ENCODE peak calls at places on chromosomes 6 and 20, in six cellular contexts. T, L, U, P, G and Y are unnamed samples.

GRCh38 chr6:43985329-43985728 is 141.9 kb downstream of the MRPL14 start:
- DNase-seq in T (no peak), L (no peak), U (no peak), P (peak), G (no peak), Y (no peak)

GRCh38 chr6:12170351-12171079 is 119.6 kb upstream of the EDN1 start:
- DNase-seq in T (no peak), L (no peak), U (no peak), P (no peak), G (no peak), Y (no peak)

GRCh38 chr6:43052842-43053544 is 658 bp downstream of the CUL7 start:
- DNase-seq in T (no peak), L (peak), U (peak), P (peak), G (no peak), Y (peak)

GRCh38 chr6:7106752-7107577 is 796 bp upstream of the RREB1 start:
- DNase-seq in T (no peak), L (peak), U (peak), P (peak), G (peak), Y (peak)

GRCh38 chr20:38843346-38843745 is 37.8 kb downstream of the PPP1R16B start:
- DNase-seq in T (no peak), L (no peak), U (no peak), P (no peak), G (no peak), Y (no peak)

GRCh38 chr20:63441136-63441776 is 31.2 kb downstream of the KCNQ2 start:
- DNase-seq in T (no peak), L (no peak), U (no peak), P (no peak), G (no peak), Y (no peak)

GRCh38 chr20:56566621-56567020 is 33.6 kb downstream of the FAM209B start:
- DNase-seq in T (no peak), L (no peak), U (no peak), P (no peak), G (no peak), Y (peak)

GRCh38 chr20:37375227-37375626 is 29.3 kb downstream of the SRC start:
- DNase-seq in T (no peak), L (no peak), U (no peak), P (no peak), G (no peak), Y (no peak)

GRCh38 chr6:163170294-163170883 is 244.1 kb upstream of the QKI start:
- DNase-seq in T (no peak), L (no peak), U (no peak), P (no peak), G (no peak), Y (peak)

GRCh38 chr6:147381734-147382133 is 126.8 kb upstream of the SAMD5 start:
- DNase-seq in T (no peak), L (no peak), U (no peak), P (no peak), G (no peak), Y (no peak)

GRCh38 chr20:40323411-40323810 is 365.6 kb downstream of the MAFB start:
- DNase-seq in T (no peak), L (no peak), U (no peak), P (peak), G (no peak), Y (peak)

GRCh38 chr20:31722388-31723281 is at the start of gene BCL2L1:
- DNase-seq in T (peak), L (peak), U (peak), P (peak), G (peak), Y (peak)

GRCh38 chr20:62060631-62061541 is 4.8 kb downstream of the TAF4 start:
- DNase-seq in T (no peak), L (no peak), U (no peak), P (no peak), G (no peak), Y (no peak)

GRCh38 chr20:1632228-1632577 is 12.4 kb upstream of the SIRPB1 start:
- DNase-seq in T (no peak), L (no peak), U (no peak), P (no peak), G (no peak), Y (no peak)

GRCh38 chr6:131784561-131784960 is 23.3 kb upstream of the ENPP1 start:
- DNase-seq in T (no peak), L (no peak), U (no peak), P (no peak), G (no peak), Y (no peak)

GRCh38 chr6:30317913-30318589 is 8.7 kb upstream of the TRIM39 start:
- DNase-seq in T (no peak), L (no peak), U (no peak), P (no peak), G (no peak), Y (no peak)

GRCh38 chr6:50849016-50849748 is 30.5 kb downstream of the TFAP2B start:
- DNase-seq in T (no peak), L (no peak), U (no peak), P (no peak), G (no peak), Y (no peak)

GRCh38 chr6:17472653-17473183 is 79.3 kb downstream of the CAP2 start:
- DNase-seq in T (no peak), L (no peak), U (peak), P (no peak), G (no peak), Y (no peak)

GRCh38 chr6:143136647-143137046 is 76.0 kb downstream of the AIG1 start:
- DNase-seq in T (no peak), L (no peak), U (no peak), P (no peak), G (no peak), Y (no peak)

GRCh38 chr6:156866181-156866862 is 89.1 kb downstream of the ARID1B start:
- DNase-seq in T (no peak), L (peak), U (peak), P (no peak), G (no peak), Y (no peak)

GRCh38 chr6:32973934-32974333 is 5.5 kb downstream of the BRD2 start:
- DNase-seq in T (no peak), L (no peak), U (peak), P (no peak), G (no peak), Y (peak)

GRCh38 chr6:117483004-117483644 is 650 bp downstream of the DCBLD1 start:
- DNase-seq in T (peak), L (peak), U (no peak), P (peak), G (no peak), Y (peak)

GRCh38 chr6:107064579-107065065 is 36.6 kb downstream of the MTRES1 start:
- DNase-seq in T (peak), L (peak), U (peak), P (no peak), G (no peak), Y (no peak)

GRCh38 chr20:61157301-61157700 is 94.8 kb upstream of the CDH4 start:
- DNase-seq in T (no peak), L (no peak), U (no peak), P (no peak), G (no peak), Y (no peak)

GRCh38 chr6:15550724-15551123 is 112.1 kb downstream of the DTNBP1 start:
- DNase-seq in T (no peak), L (no peak), U (no peak), P (no peak), G (no peak), Y (no peak)

GRCh38 chr6:15551262-15551661 is 111.6 kb downstream of the DTNBP1 start:
- DNase-seq in T (no peak), L (no peak), U (no peak), P (no peak), G (no peak), Y (no peak)

GRCh38 chr6:15553736-15554294 is 109.0 kb downstream of the DTNBP1 start:
- DNase-seq in T (no peak), L (no peak), U (no peak), P (no peak), G (no peak), Y (no peak)

GRCh38 chr6:15553031-15553430 is 109.8 kb downstream of the DTNBP1 start:
- DNase-seq in T (no peak), L (no peak), U (no peak), P (no peak), G (no peak), Y (no peak)

DNA sequence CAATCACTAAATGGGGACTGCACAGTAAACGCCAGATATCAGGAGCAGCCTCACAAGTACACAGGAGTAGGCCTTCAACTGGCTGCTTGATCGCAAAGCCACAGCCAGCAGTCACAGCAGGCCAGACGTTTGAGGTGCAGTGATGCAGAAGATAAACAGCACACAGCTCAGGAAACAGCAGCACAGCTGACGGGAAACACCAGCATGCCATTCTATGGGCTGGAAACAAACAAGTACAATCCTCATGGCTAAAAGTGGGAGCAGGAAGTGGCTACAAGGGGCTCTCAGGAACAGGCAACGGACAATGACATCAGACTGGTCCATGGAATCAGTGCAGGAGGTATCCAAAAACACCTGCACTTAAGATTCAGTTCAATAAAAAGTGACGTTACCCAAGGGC is 111.0 kb downstream of the DTNBP1 start:
- DNase-seq in T (no peak), L (no peak), U (no peak), P (no peak), G (no peak), Y (peak)
- H3K27ac ChIP-seq in T (no peak), L (no peak), U (no peak), P (peak), G (no peak), Y (no peak)

GRCh38 chr6:122790740-122791679 is 2.0 kb downstream of the SMPDL3A start:
- DNase-seq in T (peak), L (no peak), U (no peak), P (no peak), G (no peak), Y (peak)
- H3K4me3 ChIP-seq in T (peak), L (peak), U (peak), P (peak), G (no peak), Y (peak)

GRCh38 chr6:39882567-39882953 is 51.7 kb downstream of the MOCS1 start:
- DNase-seq in T (no peak), L (no peak), U (peak), P (no peak), G (no peak), Y (no peak)
- H3K27ac ChIP-seq in T (no peak), L (peak), U (peak), P (peak), G (no peak), Y (no peak)

GRCh38 chr6:3987576-3987975 is 91.4 kb downstream of the FAM217A start:
- DNase-seq in T (no peak), L (no peak), U (no peak), P (no peak), G (no peak), Y (no peak)
- H3K4me3 ChIP-seq in T (no peak), L (no peak), U (no peak), P (no peak), G (no peak), Y (no peak)

GRCh38 chr6:108841377-108841855 is 6.8 kb upstream of the ARMC2 start:
- DNase-seq in T (no peak), L (peak), U (no peak), P (peak), G (no peak), Y (no peak)
- H3K27ac ChIP-seq in T (no peak), L (no peak), U (no peak), P (peak), G (no peak), Y (no peak)